ENCODE peak calls at places on chromosome 11, in five cellular contexts. H, R, N, V and J are unnamed samples.

GRCh38 chr11:86172894-86173293 is 71.7 kb upstream of the EED start:
- DNase-seq in N (peak; percentile 84), V (no peak), H (no peak), R (no peak), J (peak; percentile 67)

GRCh38 chr11:2517386-2518064 is 72.7 kb downstream of the KCNQ1 start:
- DNase-seq in R (peak; percentile 20), N (peak; percentile 22), V (no peak), H (no peak), J (no peak)

GRCh38 chr11:111376453-111376871 is 2.6 kb downstream of the POU2AF1 start:
- DNase-seq in V (no peak), R (no peak), N (no peak), H (no peak), J (no peak)

GRCh38 chr11:2519879-2520735 is 75.3 kb downstream of the KCNQ1 start:
- DNase-seq in V (no peak), R (peak; percentile 13), H (no peak), N (no peak), J (no peak)

GRCh38 chr11:13836666-13837065 is 125.9 kb upstream of the SPON1 start:
- DNase-seq in R (no peak), H (no peak), V (no peak), N (no peak), J (no peak)

GRCh38 chr11:129041611-129042018 is 98.9 kb upstream of the TP53AIP1 start:
- DNase-seq in H (no peak), V (no peak), N (no peak), R (no peak), J (peak; percentile 25)

GRCh38 chr11:296206-296975 is 2.9 kb downstream of the IFITM5 start:
- DNase-seq in N (no peak), V (no peak), H (no peak), R (no peak), J (no peak)

GRCh38 chr11:72684236-72684912 is 10.2 kb upstream of the PDE2A start:
- DNase-seq in R (peak; percentile 71), H (no peak), N (peak; percentile 80), V (no peak), J (peak; percentile 76)

GRCh38 chr11:109421981-109422590 is at the start of gene C11orf87:
- DNase-seq in R (peak; percentile 79), V (peak; percentile 23), H (peak; percentile 17), N (no peak), J (peak; percentile 8)

GRCh38 chr11:13535819-13536218 is 40.0 kb upstream of the PTH start:
- DNase-seq in N (no peak), R (no peak), H (no peak), V (peak; percentile 5), J (no peak)

GRCh38 chr11:75492181-75492820 is 33.4 kb downstream of the GDPD5 start:
- DNase-seq in H (no peak), R (peak; percentile 75), V (peak; percentile 21), N (no peak), J (no peak)

GRCh38 chr11:118792642-118793124 is 1.7 kb upstream of the DDX6 start:
- DNase-seq in R (peak; percentile 93), H (peak; percentile 77), N (peak; percentile 86), V (peak; percentile 86), J (peak; percentile 96)

GRCh38 chr11:119421941-119422504 is 949 bp downstream of the THY1 start:
- DNase-seq in H (peak; percentile 40), N (no peak), R (no peak), V (no peak), J (peak; percentile 25)

GRCh38 chr11:94674005-94674491 is 94.1 kb upstream of the AMOTL1 start:
- DNase-seq in N (no peak), H (no peak), V (no peak), R (no peak), J (no peak)

GRCh38 chr11:33125611-33126010 is 35.7 kb downstream of the CSTF3 start:
- DNase-seq in N (peak; percentile 61), R (no peak), H (no peak), V (no peak), J (no peak)

GRCh38 chr11:69492201-69492991 is 10.9 kb downstream of the LINC01488 start:
- DNase-seq in N (no peak), V (no peak), H (no peak), R (no peak), J (peak; percentile 38)

GRCh38 chr11:74417379-74417804 is 19.2 kb upstream of the PGM2L1 start:
- DNase-seq in R (no peak), N (peak; percentile 47), V (no peak), H (no peak), J (peak; percentile 12)

GRCh38 chr11:130063398-130063797 is 6.3 kb upstream of the APLP2 start:
- DNase-seq in R (no peak), H (no peak), V (no peak), N (no peak), J (no peak)

GRCh38 chr11:38384568-38384967 is 1786.5 kb upstream of the RAG2 start:
- DNase-seq in V (no peak), H (no peak), R (no peak), N (no peak), J (no peak)

GRCh38 chr11:18522388-18522787 is 4.4 kb downstream of the TSG101 start:
- DNase-seq in N (peak; percentile 67), R (no peak), H (no peak), V (no peak), J (peak; percentile 33)

GRCh38 chr11:37972691-37973090 is 1374.7 kb upstream of the RAG2 start:
- DNase-seq in V (no peak), R (no peak), N (no peak), H (no peak), J (peak; percentile 35)

GRCh38 chr11:616320-617220 is 820 bp upstream of the IRF7 start:
- DNase-seq in R (no peak), H (no peak), V (no peak), N (no peak), J (no peak)

GRCh38 chr11:91921974-91922373 is 302.6 kb upstream of the FAT3 start:
- DNase-seq in N (no peak), V (no peak), H (no peak), R (no peak), J (no peak)

GRCh38 chr11:96279018-96279417 is 64.0 kb downstream of the MAML2 start:
- DNase-seq in R (no peak), V (no peak), N (no peak), H (no peak), J (no peak)

GRCh38 chr11:114082415-114082748 is 22.9 kb downstream of the ZBTB16 start:
- DNase-seq in N (no peak), H (no peak), R (no peak), V (no peak), J (peak; percentile 63)

GRCh38 chr11:126918556-126918955 is 82.0 kb downstream of the KIRREL3 start:
- DNase-seq in N (no peak), R (no peak), H (no peak), V (no peak), J (no peak)

GRCh38 chr11:132770802-132771545 is 761.3 kb downstream of the OPCML start:
- DNase-seq in H (no peak), N (no peak), V (no peak), R (no peak), J (no peak)

GRCh38 chr11:11895672-11896071 is 53.9 kb downstream of the USP47 start:
- DNase-seq in R (no peak), V (no peak), N (no peak), H (no peak), J (no peak)

GRCh38 chr11:28476864-28477263 is 368.7 kb downstream of the METTL15 start:
- DNase-seq in N (no peak), R (no peak), V (no peak), H (no peak), J (no peak)

DNA sequence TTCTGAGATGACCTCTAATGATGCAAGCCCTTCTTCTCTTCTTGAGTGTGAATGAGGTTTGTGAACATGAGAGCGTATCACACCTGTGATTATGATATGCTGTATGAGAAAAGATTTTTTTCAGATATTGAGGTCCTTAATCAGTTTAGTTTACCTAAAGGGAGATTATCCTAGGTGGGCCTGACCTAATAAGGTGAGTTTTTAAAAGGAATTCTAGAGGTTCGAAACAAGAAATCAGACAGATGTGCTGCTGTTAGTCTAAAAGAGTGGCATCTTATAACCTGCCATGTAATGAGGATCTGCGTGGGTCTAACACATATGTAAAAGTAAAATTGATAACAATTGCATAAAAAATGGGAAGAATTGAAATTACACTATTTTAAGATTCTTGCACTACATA is 33.8 kb downstream of the MSANTD4 start:
- DNase-seq in R (no peak), N (no peak), V (no peak), H (no peak), J (no peak)
- H2BK12ac ChIP-seq in R (no peak overlapping the region), N (no peak overlapping the region), V (no peak overlapping the region), H (no peak overlapping the region), J (no peak overlapping the region)

GRCh38 chr11:66784575-66784974 is 55.6 kb upstream of the SPTBN2 start:
- DNase-seq in H (no peak), N (no peak), R (no peak), V (no peak), J (no peak)

GRCh38 chr11:66782726-66783125 is 53.7 kb upstream of the SPTBN2 start:
- DNase-seq in V (no peak), H (no peak), R (no peak), N (no peak), J (no peak)

GRCh38 chr11:66789097-66789890 is 53.9 kb upstream of the RCE1 start:
- DNase-seq in R (no peak), H (no peak), V (no peak), N (no peak), J (peak; percentile 30)

DNA sequence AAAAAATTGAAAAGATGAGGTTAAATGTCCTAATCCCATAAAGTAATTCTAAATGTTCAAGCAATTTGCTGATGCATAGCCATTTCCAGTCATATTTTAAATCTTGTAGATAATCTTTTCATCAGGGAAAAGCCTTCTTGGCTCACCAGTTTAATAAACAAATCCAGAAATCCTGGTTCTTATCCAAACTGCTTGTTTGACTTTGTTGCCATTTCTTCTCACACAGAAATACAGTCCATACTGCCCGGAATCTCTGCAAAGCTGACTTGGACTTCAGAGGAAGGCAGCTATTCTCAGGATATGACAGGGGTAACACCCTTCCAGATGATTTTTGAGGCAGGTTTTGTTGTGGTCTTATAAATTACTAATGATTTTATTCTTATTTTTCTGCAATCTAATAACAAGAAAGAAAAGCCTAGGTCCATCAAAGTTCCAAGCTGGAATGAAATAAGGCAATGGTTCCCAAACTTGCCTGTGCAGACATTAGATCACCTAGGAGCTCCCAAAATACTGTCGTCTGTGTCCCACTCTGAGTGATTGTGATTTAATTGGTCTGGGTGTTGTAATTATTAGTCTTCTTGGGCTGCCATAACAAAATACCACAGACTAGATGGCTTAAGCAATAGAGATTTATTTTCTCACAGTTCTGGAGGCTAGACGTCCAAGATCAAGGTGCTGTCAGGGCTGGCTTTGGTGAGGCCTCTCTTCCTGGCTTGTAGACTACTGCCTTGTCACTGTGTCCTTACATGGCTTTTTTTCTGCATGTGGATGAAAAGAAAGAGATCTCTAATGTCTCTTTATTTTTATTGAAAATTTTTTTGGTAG is 55.1 kb upstream of the RCE1 start:
- DNase-seq in R (no peak), V (no peak), H (no peak), N (no peak), J (peak; percentile 4)
- H2BK12ac ChIP-seq in R (no peak overlapping the region), V (no peak overlapping the region), H (no peak overlapping the region), N (no peak overlapping the region), J (no peak overlapping the region)

GRCh38 chr11:117201906-117202305 is 2.7 kb downstream of the TAGLN start:
- DNase-seq in V (no peak), N (no peak), R (no peak), H (no peak), J (no peak)
- H2BK12ac ChIP-seq in V (no peak overlapping the region), N (no peak overlapping the region), R (no peak overlapping the region), H (no peak overlapping the region), J (no peak overlapping the region)

DNA sequence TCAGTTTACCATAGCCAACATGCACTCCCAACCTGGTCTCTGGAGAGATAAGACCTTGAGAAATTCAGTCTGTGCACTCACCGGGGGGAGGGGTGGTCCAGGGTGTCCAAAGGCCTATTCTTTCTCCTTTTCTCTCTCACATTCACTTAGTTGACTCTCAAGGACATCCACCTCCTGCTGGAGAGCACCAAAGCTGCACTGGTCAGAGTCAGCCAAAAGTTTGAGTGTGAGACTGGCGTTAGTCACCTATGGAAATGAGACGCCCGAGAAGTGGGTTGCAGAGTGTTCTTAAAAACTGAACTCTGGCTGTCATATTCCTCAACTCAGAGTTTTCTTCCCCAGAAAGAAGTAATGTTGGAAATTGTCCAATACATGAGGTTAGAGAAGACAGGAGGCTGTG is 5.0 kb upstream of the UBQLNL start:
- DNase-seq in V (no peak), H (no peak), N (no peak), R (no peak), J (no peak)
- H2BK12ac ChIP-seq in V (no peak overlapping the region), H (no peak overlapping the region), N (no peak overlapping the region), R (no peak overlapping the region), J (no peak overlapping the region)